ENCODE peak calls at places on chromosomes 12 and 14, in ten cellular contexts. Q, X, B, E, A, W, T, C, H and U are unnamed samples. For H3K9me3, the result is how much of the 10 kb centered on the place peaks cover.

GRCh38 chr12:64390275-64390851 is at the start of gene C12orf56:
- DNase-seq in A (peak), T (no peak), H (peak), X (no peak), Q (peak), E (no peak), B (no peak), W (no peak), C (no peak), U (no peak)

GRCh38 chr12:56220611-56221232 is 1.0 kb downstream of the RNF41 start:
- DNase-seq in X (no peak), W (peak), B (no peak), E (no peak), C (no peak), T (no peak), H (peak), Q (peak), A (no peak), U (no peak)

GRCh38 chr14:74062809-74063150 is 21.5 kb downstream of the ALDH6A1 start:
- DNase-seq in T (no peak), W (no peak), Q (no peak), A (no peak), C (no peak), X (no peak), B (peak), H (no peak), E (no peak), U (no peak)

GRCh38 chr14:99870617-99871016 is 77.4 kb downstream of the EML1 start:
- DNase-seq in T (no peak), C (no peak), B (no peak), X (no peak), A (no peak), E (no peak), H (no peak), Q (no peak), W (no peak), U (no peak)

GRCh38 chr14:68464716-68465115 is 328.2 kb downstream of the ZFP36L1 start:
- DNase-seq in X (no peak), H (peak), C (no peak), Q (no peak), A (peak), B (no peak), E (no peak), W (no peak), T (no peak), U (peak)

GRCh38 chr12:50287271-50287670 is 4.0 kb upstream of the LIMA1 start:
- DNase-seq in A (no peak), C (no peak), W (no peak), E (no peak), H (no peak), Q (no peak), T (no peak), X (no peak), B (no peak), U (no peak)

GRCh38 chr12:5511644-5512584 is 80.0 kb downstream of the NTF3 start:
- DNase-seq in H (peak), A (peak), W (no peak), Q (peak), B (peak), T (no peak), E (no peak), X (peak), C (no peak), U (no peak)

GRCh38 chr12:44961887-44962286 is 85.8 kb upstream of the NELL2 start:
- DNase-seq in T (no peak), Q (no peak), C (no peak), B (peak), W (no peak), A (no peak), E (no peak), H (no peak), X (no peak), U (no peak)

GRCh38 chr14:32259368-32260013 is 56.4 kb upstream of the RNU6-8 start:
- DNase-seq in E (no peak), X (no peak), T (no peak), Q (no peak), H (peak), B (no peak), C (no peak), W (no peak), A (peak), U (no peak)

GRCh38 chr12:12081836-12082497 is 11.2 kb downstream of the BCL2L14 start:
- DNase-seq in A (peak), E (no peak), H (peak), X (no peak), W (peak), C (peak), B (no peak), T (no peak), Q (no peak), U (peak)

GRCh38 chr14:74476107-74476506 is 17.0 kb downstream of the NPC2 start:
- DNase-seq in X (no peak), E (no peak), T (no peak), Q (no peak), W (peak), C (no peak), B (no peak), A (no peak), H (no peak), U (no peak)

GRCh38 chr12:79373896-79374499 is 316.8 kb downstream of the PAWR start:
- DNase-seq in B (no peak), X (no peak), E (no peak), C (no peak), H (peak), Q (peak), A (peak), W (no peak), T (no peak), U (no peak)

GRCh38 chr14:68440776-68441175 is 352.1 kb downstream of the ZFP36L1 start:
- DNase-seq in C (no peak), H (peak), E (no peak), X (no peak), T (no peak), W (no peak), B (no peak), Q (no peak), A (no peak), U (no peak)

GRCh38 chr12:29460082-29460481 is 37.4 kb downstream of the OVCH1 start:
- DNase-seq in E (no peak), X (no peak), B (no peak), H (no peak), Q (no peak), W (no peak), C (no peak), T (no peak), A (no peak), U (no peak)

GRCh38 chr14:36524874-36525745 is 5.1 kb upstream of the NKX2-1 start:
- DNase-seq in A (peak), C (no peak), W (peak), B (no peak), H (no peak), Q (peak), X (no peak), T (no peak), E (no peak), U (no peak)

DNA sequence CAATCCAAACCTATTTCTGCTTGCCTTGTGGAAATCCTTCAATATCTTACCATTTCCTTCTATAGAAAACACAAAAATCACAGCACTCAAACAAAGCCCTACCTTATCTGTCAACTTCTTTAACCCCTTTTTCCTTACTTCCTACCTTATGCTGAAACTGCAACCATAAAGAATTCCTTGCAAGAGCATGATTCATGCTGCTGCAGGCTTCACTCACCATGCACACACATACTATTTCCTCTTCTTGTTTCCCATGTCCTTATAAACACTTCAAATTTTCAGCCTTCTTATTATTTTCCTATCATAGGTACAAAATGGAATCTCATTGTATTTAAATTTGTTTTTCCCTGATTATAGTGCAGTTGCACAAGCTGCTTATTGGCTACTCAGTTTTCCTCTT is 23.3 kb downstream of the LMNTD1 start:
- DNase-seq in C (no peak), B (no peak), H (peak), A (no peak), T (no peak), Q (no peak), E (no peak), X (no peak), W (no peak), U (no peak)
- TF ChIP-seq POLR2A in C (no peak), B (no peak), H (no peak), A (no peak), T (no peak), Q (no peak), E (no peak), X (no peak), W (no peak), U (no peak)

GRCh38 chr12:113152196-113152834 is 2.8 kb downstream of the CFAP73 start:
- DNase-seq in W (no peak), T (no peak), C (no peak), B (no peak), A (no peak), X (no peak), Q (no peak), H (no peak), E (no peak), U (no peak)

GRCh38 chr12:113154351-113154973 is 4.9 kb downstream of the CFAP73 start:
- DNase-seq in C (no peak), A (no peak), B (no peak), X (no peak), W (no peak), H (peak), T (no peak), Q (peak), E (no peak), U (no peak)

GRCh38 chr12:113151655-113152054 is 2.1 kb downstream of the CFAP73 start:
- DNase-seq in Q (no peak), E (no peak), B (no peak), X (no peak), H (no peak), A (no peak), T (no peak), C (no peak), W (no peak), U (no peak)

GRCh38 chr12:113155060-113155459 is 5.5 kb downstream of the CFAP73 start:
- DNase-seq in Q (no peak), E (no peak), X (no peak), A (no peak), C (no peak), W (no peak), T (no peak), B (no peak), H (no peak), U (no peak)

GRCh38 chr12:113152835-113153814 is 3.6 kb downstream of the CFAP73 start:
- DNase-seq in C (peak), W (peak), B (peak), A (peak), X (no peak), E (no peak), Q (peak), H (peak), T (no peak), U (peak)
- H3K4me3 ChIP-seq in C (peak), W (no peak), B (peak), A (peak), X (peak), E (peak), Q (no peak), H (peak), T (peak), U (peak)

GRCh38 chr12:70217416-70217815 is 25.8 kb upstream of the CNOT2 start:
- DNase-seq in H (no peak), C (no peak), W (no peak), Q (no peak), T (no peak), E (no peak), A (no peak), B (no peak), X (no peak), U (no peak)

GRCh38 chr12:70214972-70215617 is 28.1 kb upstream of the CNOT2 start:
- DNase-seq in Q (no peak), C (no peak), A (no peak), B (no peak), T (no peak), E (no peak), H (no peak), X (no peak), W (no peak), U (no peak)

GRCh38 chr12:70213707-70214106 is 29.5 kb upstream of the CNOT2 start:
- DNase-seq in Q (no peak), H (no peak), X (no peak), T (no peak), B (no peak), W (no peak), C (no peak), E (no peak), A (no peak), U (no peak)
- H3K9me3 ChIP-seq in Q (under half), H (under half), X (under half), T (under half), B (under half), W (under half), C (under half), E (under half), A (under half), U (under half)

GRCh38 chr12:19496249-19497208 is 57.2 kb downstream of the AEBP2 start:
- DNase-seq in B (no peak), C (no peak), E (no peak), H (no peak), Q (no peak), X (no peak), W (no peak), A (no peak), T (no peak), U (no peak)

GRCh38 chr12:19489168-19489567 is 49.9 kb downstream of the AEBP2 start:
- DNase-seq in B (no peak), H (no peak), Q (no peak), T (no peak), C (no peak), W (no peak), A (no peak), X (no peak), E (no peak), U (no peak)

GRCh38 chr12:19485240-19485639 is 45.9 kb downstream of the AEBP2 start:
- DNase-seq in T (no peak), E (no peak), Q (peak), B (no peak), X (no peak), W (no peak), A (no peak), C (no peak), H (no peak), U (no peak)

GRCh38 chr12:19491863-19492262 is 52.6 kb downstream of the AEBP2 start:
- DNase-seq in Q (no peak), W (no peak), B (no peak), H (no peak), X (no peak), E (no peak), C (no peak), A (no peak), T (no peak), U (no peak)

DNA sequence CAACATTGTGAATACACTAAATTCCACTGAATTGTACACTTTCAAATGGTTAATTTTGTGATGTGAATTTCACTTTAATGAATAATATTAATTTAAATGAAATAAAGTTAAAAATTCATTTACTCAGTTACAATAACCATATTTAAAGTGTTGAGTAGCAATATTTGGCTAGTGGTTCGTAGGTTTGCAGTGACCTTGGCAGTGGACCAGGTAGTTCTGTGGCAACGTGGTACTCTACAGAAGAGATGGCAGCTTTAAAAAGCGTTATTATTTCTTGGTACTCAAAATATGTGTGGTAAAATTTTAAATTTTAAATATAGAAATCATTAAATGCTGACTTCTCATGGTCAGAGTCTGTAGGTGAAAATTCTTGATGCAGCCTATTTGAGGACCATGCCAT is 51.6 kb downstream of the AEBP2 start:
- DNase-seq in A (no peak), Q (no peak), C (no peak), T (no peak), X (no peak), H (no peak), E (no peak), W (peak), B (no peak), U (no peak)
- TF ChIP-seq POLR2A in A (no peak), Q (no peak), C (no peak), T (no peak), X (no peak), H (no peak), E (no peak), W (no peak), B (no peak), U (no peak)

GRCh38 chr12:124660846-124661245 is 93.4 kb upstream of the NCOR2 start:
- DNase-seq in Q (no peak), A (no peak), C (no peak), H (no peak), X (no peak), B (no peak), T (no peak), W (no peak), E (no peak), U (no peak)
- H3K4me3 ChIP-seq in Q (no peak), A (no peak), C (no peak), H (no peak), X (no peak), B (no peak), T (no peak), W (no peak), E (no peak), U (no peak)

DNA sequence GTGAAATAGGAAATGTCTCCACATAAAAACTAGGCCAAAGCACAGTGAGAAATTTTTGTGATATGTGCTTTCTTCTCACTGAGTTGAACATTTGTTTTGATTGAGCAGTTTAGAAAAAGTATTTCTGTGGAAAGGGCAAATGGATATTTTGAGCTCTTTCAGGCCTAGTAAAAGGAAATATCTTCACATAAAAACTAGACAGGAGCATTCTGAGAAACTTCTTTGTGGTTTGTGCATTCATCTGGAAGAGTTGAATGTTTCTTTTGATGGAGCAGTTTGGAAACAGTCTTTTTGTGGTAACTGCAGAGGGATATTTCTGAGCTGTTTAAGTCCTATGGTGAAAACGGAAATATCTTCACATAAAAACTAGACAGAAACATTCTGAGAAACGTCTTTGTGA is 582.7 kb upstream of the ALG10B start:
- DNase-seq in Q (no peak), H (no peak), A (no peak), X (no peak), C (no peak), W (no peak), T (no peak), E (no peak), B (no peak), U (no peak)
- H3K9me3 ChIP-seq in Q (under half), H (under half), A (under half), X (under half), C (under half), W (under half), T (under half), E (under half), B (under half), U (under half)

DNA sequence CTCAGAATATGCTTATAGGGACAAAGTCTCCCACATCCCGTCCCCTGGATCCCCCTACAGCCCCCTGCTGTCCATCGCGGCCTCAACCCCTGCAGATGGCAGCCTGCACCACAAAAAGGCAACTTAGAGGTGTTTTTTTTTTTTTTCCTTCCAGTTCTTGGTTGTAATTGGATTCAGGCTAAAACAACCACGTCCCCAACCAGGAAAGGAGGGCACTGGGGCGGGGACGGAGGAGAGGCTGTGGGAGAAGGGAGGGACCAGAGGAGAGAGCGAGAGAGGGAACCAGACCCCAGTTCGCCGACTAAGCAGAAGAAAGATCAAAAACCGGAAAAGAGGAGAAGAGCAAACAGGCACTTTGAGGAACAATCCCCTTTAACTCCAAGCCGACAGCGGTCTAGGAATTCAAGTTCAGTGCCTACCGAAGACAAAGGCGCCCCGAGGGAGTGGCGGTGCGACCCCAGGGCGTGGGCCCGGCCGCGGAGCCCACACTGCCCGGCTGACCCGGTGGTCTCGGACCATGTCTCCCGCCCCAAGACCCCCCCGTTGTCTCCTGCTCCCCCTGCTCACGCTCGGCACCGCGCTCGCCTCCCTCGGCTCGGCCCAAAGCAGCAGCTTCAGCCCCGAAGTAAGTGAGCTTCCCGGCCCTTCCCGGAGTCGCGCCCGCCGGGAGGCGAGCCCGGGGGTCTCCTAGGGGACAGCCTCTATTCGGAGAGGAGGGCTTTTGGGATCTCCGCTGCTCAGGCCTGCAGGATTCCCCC is at the start of gene MMP14:
- DNase-seq in X (peak), A (no peak), B (peak), E (no peak), H (peak), W (peak), Q (peak), T (peak), C (peak), U (no peak)
- TF ChIP-seq POLR2A in X (peak), A (no peak), B (peak), E (no peak), H (peak), W (peak), Q (no peak), T (peak), C (peak), U (peak)

GRCh38 chr12:98741615-98742265 is 96.7 kb downstream of the APAF1 start:
- DNase-seq in Q (no peak), H (no peak), X (no peak), C (no peak), T (no peak), B (no peak), A (no peak), E (no peak), W (no peak), U (no peak)

GRCh38 chr12:98741229-98741614 is 96.1 kb downstream of the APAF1 start:
- DNase-seq in Q (no peak), C (no peak), W (no peak), H (no peak), A (no peak), X (no peak), B (no peak), E (no peak), T (no peak), U (no peak)

GRCh38 chr12:98744692-98745091 is 99.6 kb downstream of the APAF1 start:
- DNase-seq in T (no peak), E (no peak), A (no peak), W (no peak), X (no peak), C (no peak), H (no peak), B (no peak), Q (no peak), U (no peak)

GRCh38 chr12:98743362-98743953 is 98.4 kb downstream of the APAF1 start:
- DNase-seq in Q (no peak), T (no peak), E (no peak), X (no peak), W (peak), B (no peak), C (no peak), H (peak), A (peak), U (no peak)

GRCh38 chr12:98745578-98746391 is 100.7 kb downstream of the APAF1 start:
- DNase-seq in H (peak), E (no peak), B (no peak), X (no peak), C (no peak), W (no peak), A (no peak), T (no peak), Q (peak), U (no peak)
- H3K4me3 ChIP-seq in H (peak), E (peak), B (peak), X (peak), C (peak), W (no peak), A (peak), T (peak), Q (no peak), U (peak)